ENCODE peak calls at places on chromosomes 13 and 19, in four cellular contexts. W, F, O and A are unnamed samples.

GRCh38 chr19:30648321-30648720 is 276.1 kb downstream of the ZNF536 start:
- DNase-seq in W (no peak), F (no peak), O (no peak), A (no peak)

GRCh38 chr13:53126803-53127202 is 98.2 kb downstream of the OLFM4 start:
- DNase-seq in W (no peak), F (no peak), O (no peak), A (no peak)

GRCh38 chr19:12913011-12913561 is 6.0 kb downstream of the SYCE2 start:
- DNase-seq in W (peak), F (peak), O (no peak), A (peak)

GRCh38 chr13:99208845-99209527 is 8.3 kb downstream of the UBAC2 start:
- DNase-seq in W (no peak), F (no peak), O (no peak), A (no peak)

GRCh38 chr19:40337107-40337506 is 11.1 kb downstream of the C19orf47 start:
- DNase-seq in W (no peak), F (no peak), O (no peak), A (no peak)

GRCh38 chr13:56864451-56864850 is 276.3 kb upstream of the PRR20A start:
- DNase-seq in W (no peak), F (no peak), O (no peak), A (no peak)

GRCh38 chr13:36328821-36329220 is 17.4 kb downstream of the SPART start:
- DNase-seq in W (no peak), F (no peak), O (no peak), A (no peak)

GRCh38 chr19:54188224-54188871 is 1.0 kb downstream of the MBOAT7 start:
- DNase-seq in W (no peak), F (peak), O (no peak), A (peak)

GRCh38 chr19:15419413-15420025 is 731 bp upstream of the AKAP8L start:
- DNase-seq in W (no peak), F (peak), O (no peak), A (no peak)

GRCh38 chr19:34261335-34262109 is 7.2 kb downstream of the GARRE1 start:
- DNase-seq in W (peak), F (no peak), O (no peak), A (no peak)

GRCh38 chr13:36965767-36966166 is 33.4 kb downstream of the ALG5 start:
- DNase-seq in W (no peak), F (no peak), O (no peak), A (no peak)

GRCh38 chr13:59883885-59884284 is 279.8 kb downstream of the DIAPH3 start:
- DNase-seq in W (no peak), F (no peak), O (no peak), A (no peak)

GRCh38 chr13:59877933-59878332 is 285.8 kb downstream of the DIAPH3 start:
- DNase-seq in W (no peak), F (no peak), O (no peak), A (no peak)

GRCh38 chr13:59874973-59875372 is 288.8 kb downstream of the DIAPH3 start:
- DNase-seq in W (no peak), F (no peak), O (no peak), A (no peak)

GRCh38 chr13:59879281-59879680 is 284.4 kb downstream of the DIAPH3 start:
- DNase-seq in W (no peak), F (no peak), O (no peak), A (no peak)

GRCh38 chr13:59880468-59880867 is 283.3 kb downstream of the DIAPH3 start:
- DNase-seq in W (no peak), F (no peak), O (no peak), A (no peak)
- TF ChIP-seq ATF2 in W (no peak), F (no peak), O (no peak), A (no peak)

GRCh38 chr13:112885782-112886268 is 83.2 kb upstream of the MCF2L start:
- DNase-seq in W (peak), F (peak), O (no peak), A (peak)
- TF ChIP-seq TCF7 in W (no peak), F (no peak), O (no peak), A (no peak)

GRCh38 chr13:22240716-22241115 is 569.8 kb downstream of the FGF9 start:
- DNase-seq in W (no peak), F (no peak), O (no peak), A (no peak)

GRCh38 chr13:22235950-22236290 is 565.0 kb downstream of the FGF9 start:
- DNase-seq in W (no peak), F (no peak), O (no peak), A (peak)

GRCh38 chr13:22238269-22238668 is 567.4 kb downstream of the FGF9 start:
- DNase-seq in W (no peak), F (no peak), O (no peak), A (no peak)

GRCh38 chr13:22232186-22232585 is 561.3 kb downstream of the FGF9 start:
- DNase-seq in W (no peak), F (no peak), O (no peak), A (no peak)

DNA sequence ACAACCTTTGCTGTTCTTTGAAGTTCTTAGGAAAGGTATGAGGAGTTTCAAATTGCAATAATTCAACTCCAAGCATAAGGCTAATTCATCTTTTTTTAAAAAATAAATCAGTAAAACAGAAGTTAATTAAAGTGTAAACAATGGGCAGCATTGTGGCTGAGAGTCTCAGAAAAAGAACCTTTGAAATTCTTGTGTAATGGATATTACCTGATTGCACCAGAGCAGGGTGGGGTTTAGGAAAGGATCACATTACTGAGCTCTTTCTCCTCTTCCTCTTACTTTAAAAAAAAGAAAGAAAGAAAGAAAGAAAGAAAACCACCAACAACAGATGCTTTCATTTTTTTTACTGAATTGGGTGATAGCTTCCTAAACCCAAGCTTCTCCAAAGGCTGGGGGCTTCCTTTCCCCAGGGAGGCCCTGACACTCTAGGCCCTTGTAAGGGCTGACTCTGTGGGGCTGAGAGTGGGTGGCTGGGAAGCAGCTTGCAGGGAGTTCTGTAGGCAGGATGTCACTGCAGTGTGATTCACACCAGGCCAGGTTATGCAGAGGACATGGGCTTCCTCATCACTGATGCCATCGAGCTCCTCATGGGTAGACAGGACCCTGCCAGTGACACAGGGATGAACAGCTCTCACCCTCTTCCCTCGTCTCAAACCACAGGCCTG is 564.5 kb downstream of the FGF9 start:
- DNase-seq in W (no peak), F (no peak), O (no peak), A (no peak)
- TF ChIP-seq ATF2 in W (no peak), F (no peak), O (no peak), A (no peak)

GRCh38 chr13:97445504-97446187 is 11.7 kb downstream of the RAP2A start:
- DNase-seq in W (no peak), F (no peak), O (no peak), A (no peak)
- TF ChIP-seq TCF7 in W (no peak), F (no peak), O (no peak), A (no peak)